ENCODE peak calls at places on chromosomes 16 and 17, in seven cellular contexts. U is IMR-90, J is mesendoderm, O is H1, C is neuronal stem cell, E is mesenchymal stem cell, D is trophoblast cell. T is an unnamed sample.

GRCh38 chr17:36768355-36768754 is 167.0 kb downstream of the MRM1 start:
- DNase-seq in U (no peak), J (peak), O (no peak), C (no peak), E (no peak), D (no peak), T (peak)

GRCh38 chr17:1179635-1180433 is at the start of gene ABR:
- DNase-seq in U (peak), J (no peak), O (no peak), C (peak), E (peak), D (peak), T (peak)

GRCh38 chr16:55496509-55497145 is 12.2 kb upstream of the LPCAT2 start:
- DNase-seq in U (no peak), J (no peak), O (no peak), C (no peak), E (no peak), D (no peak), T (peak)

GRCh38 chr17:28426081-28426519 is 20.1 kb upstream of the SLC46A1 start:
- DNase-seq in U (no peak), J (peak), O (no peak), C (no peak), E (peak), D (peak), T (peak)

GRCh38 chr17:17420561-17421269 is 56.1 kb upstream of the MED9 start:
- DNase-seq in U (peak), J (no peak), O (no peak), C (no peak), E (no peak), D (peak), T (no peak)

GRCh38 chr16:66578596-66579531 is at the start of gene CMTM2:
- DNase-seq in U (no peak), J (no peak), O (no peak), C (no peak), E (no peak), D (no peak), T (no peak)

GRCh38 chr16:72042157-72042660 is 12.1 kb upstream of the HP start:
- DNase-seq in U (no peak), J (no peak), O (no peak), C (no peak), E (no peak), D (no peak), T (no peak)

GRCh38 chr16:81005644-81006471 is 827 bp downstream of the CMC2 start:
- DNase-seq in U (peak), J (peak), O (no peak), C (no peak), E (peak), D (no peak), T (no peak)

GRCh38 chr16:48511071-48511540 is 98.9 kb downstream of the N4BP1 start:
- DNase-seq in U (peak), J (peak), O (no peak), C (no peak), E (peak), D (peak), T (no peak)

GRCh38 chr16:49492090-49492801 is 118.6 kb downstream of the C16orf78 start:
- DNase-seq in U (no peak), J (peak), O (peak), C (peak), E (peak), D (peak), T (peak)

GRCh38 chr17:75516619-75517276 is 420 bp downstream of the TSEN54 start:
- DNase-seq in U (no peak), J (peak), O (no peak), C (peak), E (peak), D (peak), T (no peak)

GRCh38 chr17:69524854-69525253 is 110.4 kb downstream of the MAP2K6 start:
- DNase-seq in U (no peak), J (no peak), O (no peak), C (no peak), E (no peak), D (no peak), T (no peak)

GRCh38 chr17:69525920-69526841 is 111.7 kb downstream of the MAP2K6 start:
- DNase-seq in U (peak), J (peak), O (peak), C (peak), E (peak), D (peak), T (peak)

GRCh38 chr17:69518951-69519350 is 104.5 kb downstream of the MAP2K6 start:
- DNase-seq in U (no peak), J (no peak), O (no peak), C (no peak), E (no peak), D (no peak), T (no peak)

GRCh38 chr17:69528035-69528434 is 113.5 kb downstream of the MAP2K6 start:
- DNase-seq in U (no peak), J (no peak), O (no peak), C (no peak), E (no peak), D (no peak), T (no peak)

DNA sequence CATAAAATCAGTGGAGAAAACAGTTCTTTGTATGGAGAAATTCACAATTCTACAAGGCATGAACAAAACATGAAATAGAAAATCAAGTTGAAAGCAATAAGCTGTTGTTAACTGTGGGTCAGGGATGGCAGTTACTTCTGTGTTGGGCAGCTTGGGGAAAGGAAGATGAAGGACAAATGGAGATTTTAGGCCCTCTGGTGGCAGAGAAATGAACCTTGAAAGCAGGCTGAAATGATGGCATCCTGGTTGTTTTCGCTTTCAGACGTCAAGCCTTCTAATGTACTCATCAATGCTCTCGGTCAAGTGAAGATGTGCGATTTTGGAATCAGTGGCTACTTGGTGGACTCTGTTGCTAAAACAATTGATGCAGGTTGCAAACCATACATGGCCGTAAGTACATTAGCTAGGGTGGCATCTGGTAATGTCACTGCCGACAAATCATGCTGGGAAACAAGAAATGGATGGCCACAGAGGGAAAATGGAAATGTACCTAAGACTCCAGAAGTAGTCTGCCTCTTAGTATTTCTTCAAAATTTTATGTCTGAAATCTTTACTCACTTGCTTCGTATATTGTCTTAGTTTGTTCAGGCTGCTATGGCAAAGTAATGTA is 108.9 kb downstream of the MAP2K6 start:
- DNase-seq in U (peak), J (peak), O (peak), C (peak), E (peak), D (peak), T (peak)
- H4K8ac ChIP-seq in U (peak), J (no peak), O (no peak), C (no peak), E (peak), D (no peak), T (no peak)

DNA sequence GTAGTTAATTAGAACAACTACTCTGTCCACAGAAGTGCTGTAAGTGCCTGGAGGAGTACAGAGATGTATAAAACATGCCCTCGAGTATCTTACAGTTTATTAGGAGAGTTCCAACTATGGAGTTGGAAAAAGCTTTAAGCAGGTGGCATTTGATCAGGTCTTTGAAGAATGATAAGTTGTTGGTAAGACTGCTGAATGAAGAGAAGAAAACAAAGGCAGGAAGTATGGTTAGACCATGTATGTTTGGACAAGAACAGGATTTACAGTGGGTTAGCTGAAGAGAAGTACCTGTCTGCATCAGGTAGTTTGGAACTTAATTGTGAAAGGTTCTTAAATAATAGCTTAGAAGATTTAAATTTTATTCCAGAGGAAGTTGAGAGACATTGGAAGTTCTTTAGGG is 29.4 kb downstream of the ATP6V0A1 start:
- DNase-seq in U (no peak), J (no peak), O (no peak), C (no peak), E (no peak), D (no peak), T (no peak)
- H4K8ac ChIP-seq in U (no peak), J (no peak), O (no peak), C (no peak), E (no peak), D (no peak), T (no peak)

DNA sequence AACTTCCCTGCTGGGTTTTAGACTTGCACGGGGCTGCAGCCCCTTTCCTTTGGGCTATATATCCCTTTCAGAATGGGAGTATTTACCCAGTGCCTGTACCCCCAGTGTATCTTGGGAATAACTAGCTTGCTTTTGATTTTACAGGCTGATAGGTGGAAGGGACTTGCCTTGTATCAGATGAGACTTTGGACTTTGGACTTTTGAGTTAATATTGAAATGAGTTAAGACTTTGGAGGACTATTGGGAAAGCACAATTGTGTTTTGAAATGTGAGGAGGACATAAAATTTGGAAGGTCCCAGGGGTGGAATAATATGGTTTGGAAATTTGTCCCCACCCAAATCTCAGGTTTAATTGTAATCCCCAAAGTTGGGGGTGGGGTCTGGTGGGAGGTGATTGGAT is 393.8 kb upstream of the KIF2B start:
- DNase-seq in U (no peak), J (no peak), O (no peak), C (no peak), E (no peak), D (no peak), T (no peak)
- H4K8ac ChIP-seq in U (no peak), J (no peak), O (no peak), C (no peak), E (no peak), D (no peak), T (no peak)

GRCh38 chr16:1297413-1297773 is 12.0 kb upstream of the UBE2I start:
- DNase-seq in U (no peak), J (no peak), O (no peak), C (no peak), E (no peak), D (no peak), T (no peak)

GRCh38 chr16:1296688-1297412 is 12.6 kb upstream of the UBE2I start:
- DNase-seq in U (peak), J (peak), O (no peak), C (no peak), E (peak), D (peak), T (no peak)

GRCh38 chr16:1293921-1294656 is 15.3 kb upstream of the UBE2I start:
- DNase-seq in U (no peak), J (no peak), O (no peak), C (no peak), E (no peak), D (peak), T (no peak)

GRCh38 chr16:1298406-1298805 is 11.0 kb upstream of the UBE2I start:
- DNase-seq in U (no peak), J (no peak), O (no peak), C (no peak), E (no peak), D (no peak), T (no peak)

GRCh38 chr16:1295465-1295864 is 14.0 kb upstream of the UBE2I start:
- DNase-seq in U (no peak), J (no peak), O (no peak), C (no peak), E (no peak), D (no peak), T (no peak)
- H4K8ac ChIP-seq in U (no peak), J (no peak), O (no peak), C (no peak), E (no peak), D (no peak), T (no peak)

GRCh38 chr17:7720125-7720524 is 2.6 kb downstream of the DNAH2 start:
- DNase-seq in U (no peak), J (peak), O (no peak), C (no peak), E (no peak), D (no peak), T (no peak)
- H4K8ac ChIP-seq in U (no peak), J (no peak), O (no peak), C (no peak), E (no peak), D (no peak), T (no peak)

GRCh38 chr16:89076159-89076558 is 17.5 kb upstream of the ACSF3 start:
- DNase-seq in U (no peak), J (no peak), O (no peak), C (no peak), E (no peak), D (no peak), T (no peak)
- H4K8ac ChIP-seq in U (no peak), J (no peak), O (peak), C (no peak), E (no peak), D (no peak), T (no peak)

GRCh38 chr16:22008215-22009142 is 568 bp downstream of the MOSMO start:
- DNase-seq in U (no peak), J (no peak), O (no peak), C (no peak), E (peak), D (peak), T (no peak)

GRCh38 chr16:22007509-22008214 is at the start of gene MOSMO:
- DNase-seq in U (peak), J (peak), O (no peak), C (peak), E (peak), D (peak), T (peak)

GRCh38 chr16:22010902-22011301 is 3.0 kb downstream of the MOSMO start:
- DNase-seq in U (no peak), J (no peak), O (no peak), C (no peak), E (no peak), D (no peak), T (no peak)

GRCh38 chr16:22014271-22014873 is 6.5 kb downstream of the MOSMO start:
- DNase-seq in U (no peak), J (no peak), O (no peak), C (no peak), E (no peak), D (no peak), T (no peak)

GRCh38 chr16:22012241-22012640 is 4.3 kb downstream of the MOSMO start:
- DNase-seq in U (no peak), J (no peak), O (no peak), C (no peak), E (no peak), D (no peak), T (no peak)
- H4K8ac ChIP-seq in U (no peak), J (no peak), O (no peak), C (no peak), E (no peak), D (no peak), T (no peak)